ENCODE peak calls at places on chromosomes 7 and 10, in four cellular contexts. X, B, A and Y are unnamed samples.

GRCh38 chr10:77586719-77587423 is 50.7 kb downstream of the KCNMA1 start:
- DNase-seq in X (no peak), B (peak; percentile 64), A (no peak), Y (peak; percentile 71)

GRCh38 chr7:13981070-13981469 is 8.4 kb downstream of the ETV1 start:
- DNase-seq in X (no peak), B (peak; percentile 95), A (no peak), Y (peak; percentile 97)

GRCh38 chr7:85567983-85568382 is 381.1 kb upstream of the SEMA3D start:
- DNase-seq in X (no peak), B (no peak), A (no peak), Y (no peak)

GRCh38 chr7:134480730-134481129 is 21.8 kb upstream of the AKR1B1 start:
- DNase-seq in X (no peak), B (no peak), A (no peak), Y (peak; percentile 90)

GRCh38 chr7:149877890-149878522 is 4.2 kb downstream of the ATP6V0E2 start:
- DNase-seq in X (no peak), B (no peak), A (no peak), Y (no peak)

GRCh38 chr10:100968037-100968736 is 1.1 kb upstream of the SEMA4G start:
- DNase-seq in X (no peak), B (no peak), A (peak; percentile 34), Y (no peak)

GRCh38 chr10:96619803-96620773 is 33.3 kb upstream of the TM9SF3 start:
- DNase-seq in X (no peak), B (no peak), A (no peak), Y (no peak)

GRCh38 chr10:57880441-57881301 is 387.0 kb downstream of the IPMK start:
- DNase-seq in X (no peak), B (no peak), A (no peak), Y (peak; percentile 4)

GRCh38 chr10:89942217-89942616 is 240.8 kb downstream of the KIF20B start:
- DNase-seq in X (no peak), B (no peak), A (no peak), Y (peak; percentile 68)

GRCh38 chr10:17287151-17287550 is 59.1 kb downstream of the VIM start:
- DNase-seq in X (no peak), B (no peak), A (no peak), Y (no peak)

GRCh38 chr10:91409869-91410637 is at the start of gene HECTD2:
- DNase-seq in X (peak; percentile 82), B (no peak), A (peak; percentile 91), Y (peak; percentile 85)

GRCh38 chr10:78290131-78290750 is 256.6 kb downstream of the RPS24 start:
- DNase-seq in X (no peak), B (no peak), A (no peak), Y (no peak)